ENCODE peak calls at places on chromosomes 13 and 19, in seven cellular contexts. Z is aorta; T is activated T-cell treated with anti-CD3 and anti-CD28 coated beads, Interleukin-2, amount 50 U/mL, for 72 hours; B is ACHN; K is fibroblast of lung; V is hepatic stellate cell; M is fibroblast of mammary gland. O is an unnamed sample.
A peak's percentile ranks its signal among the peaks of the same experiment; 100 is the strongest.

GRCh38 chr19:7372810-7373209 is 24.1 kb downstream of the ARHGEF18 start:
- DNase-seq in Z (no peak), T (no peak), B (no peak), K (no peak), V (no peak), M (no peak), O (no peak)

GRCh38 chr13:97306646-97307045 is 84.5 kb downstream of the MBNL2 start:
- DNase-seq in Z (no peak), T (no peak), B (no peak), K (no peak), V (no peak), M (peak; percentile 36), O (peak; percentile 22)

GRCh38 chr13:85040176-85040660 is 759.0 kb downstream of the SLITRK6 start:
- DNase-seq in Z (no peak), T (no peak), B (no peak), K (no peak), V (no peak), M (no peak), O (no peak)

GRCh38 chr19:29854033-29854432 is 42.2 kb downstream of the CCNE1 start:
- DNase-seq in Z (no peak), T (no peak), B (no peak), K (no peak), V (no peak), M (no peak), O (no peak)

GRCh38 chr13:104943331-104943730 is 1592.1 kb downstream of the EFNB2 start:
- DNase-seq in Z (no peak), T (no peak), B (no peak), K (no peak), V (no peak), M (no peak), O (no peak)

GRCh38 chr13:60584976-60585375 is 188.0 kb downstream of the TDRD3 start:
- DNase-seq in Z (peak; percentile 47), T (no peak), B (no peak), K (no peak), V (no peak), M (peak; percentile 56), O (peak; percentile 78)

GRCh38 chr19:53865523-53865917 is 2.2 kb upstream of the MYADM start:
- DNase-seq in Z (no peak), T (no peak), B (no peak), K (no peak), V (peak; percentile 25), M (peak; percentile 29), O (no peak)

GRCh38 chr19:2483084-2483483 is 7.2 kb downstream of the GADD45B start:
- DNase-seq in Z (no peak), T (no peak), B (no peak), K (no peak), V (no peak), M (no peak), O (no peak)

GRCh38 chr13:36298535-36299068 is 988 bp upstream of the CCDC169 start:
- DNase-seq in Z (no peak), T (no peak), B (peak; percentile 17), K (no peak), V (no peak), M (no peak), O (no peak)

GRCh38 chr19:13171146-13171545 is 20.9 kb downstream of the IER2 start:
- DNase-seq in Z (no peak), T (no peak), B (no peak), K (no peak), V (no peak), M (no peak), O (no peak)

GRCh38 chr19:46818812-46819211 is 30.4 kb upstream of the SLC1A5 start:
- DNase-seq in Z (no peak), T (peak; percentile 10), B (no peak), K (peak; percentile 38), V (no peak), M (peak; percentile 53), O (peak; percentile 25)

GRCh38 chr13:19266979-19267378 is 85.4 kb upstream of the TUBA3C start:
- DNase-seq in Z (no peak), T (no peak), B (no peak), K (no peak), V (no peak), M (no peak), O (no peak)

GRCh38 chr19:45323671-45324081 is 1.0 kb upstream of the CKM start:
- DNase-seq in Z (no peak), T (no peak), B (no peak), K (no peak), V (no peak), M (no peak), O (no peak)

GRCh38 chr13:74575729-74576125 is 441.5 kb upstream of the KLF12 start:
- DNase-seq in Z (peak; percentile 77), T (peak; percentile 47), B (peak; percentile 8), K (peak; percentile 68), V (peak; percentile 47), M (peak; percentile 38), O (peak; percentile 45)

GRCh38 chr19:35775298-35776101 is at the start of gene ARHGAP33:
- DNase-seq in Z (peak; percentile 99), T (peak; percentile 100), B (peak; percentile 97), K (peak; percentile 93), V (peak; percentile 98), M (peak; percentile 93), O (peak; percentile 91)